ENCODE peak calls at places on chromosomes 13 and 19, in six cellular contexts. One of them, this sample, is unnamed.

GRCh38 chr19:34265221-34265650 is 10.9 kb downstream of the GARRE1 start:
- DNase-seq in H9: peak
- DNase-seq in ovary: no peak
- DNase-seq in HFF-Myc: no peak
- DNase-seq in heart left ventricle: peak
- DNase-seq in mesothelial cell of epicardium: no peak
- DNase-seq in this sample: no peak

GRCh38 chr13:51262501-51263211 is 40.5 kb downstream of the FAM124A start:
- DNase-seq in H9: no peak
- DNase-seq in ovary: no peak
- DNase-seq in HFF-Myc: no peak
- DNase-seq in heart left ventricle: no peak
- DNase-seq in mesothelial cell of epicardium: no peak
- DNase-seq in this sample: no peak

GRCh38 chr19:48111280-48111679 is 663 bp upstream of the PLA2G4C start:
- DNase-seq in H9: no peak
- DNase-seq in ovary: no peak
- DNase-seq in HFF-Myc: no peak
- DNase-seq in heart left ventricle: no peak
- DNase-seq in mesothelial cell of epicardium: no peak
- DNase-seq in this sample: no peak

GRCh38 chr19:41426952-41427646 is at the start of gene B3GNT8:
- DNase-seq in H9: peak
- DNase-seq in ovary: peak
- DNase-seq in HFF-Myc: no peak
- DNase-seq in heart left ventricle: peak
- DNase-seq in mesothelial cell of epicardium: peak
- DNase-seq in this sample: no peak

GRCh38 chr13:105997436-105998232 is 537.8 kb downstream of the EFNB2 start:
- DNase-seq in H9: no peak
- DNase-seq in ovary: no peak
- DNase-seq in HFF-Myc: no peak
- DNase-seq in heart left ventricle: no peak
- DNase-seq in mesothelial cell of epicardium: no peak
- DNase-seq in this sample: no peak

GRCh38 chr19:57334191-57334590 is 13.9 kb downstream of the ZNF543 start:
- DNase-seq in H9: no peak
- DNase-seq in ovary: no peak
- DNase-seq in HFF-Myc: no peak
- DNase-seq in heart left ventricle: no peak
- DNase-seq in mesothelial cell of epicardium: no peak
- DNase-seq in this sample: peak

GRCh38 chr13:101624981-101625380 is 172.5 kb downstream of the ITGBL1 start:
- DNase-seq in H9: no peak
- DNase-seq in ovary: no peak
- DNase-seq in HFF-Myc: no peak
- DNase-seq in heart left ventricle: no peak
- DNase-seq in mesothelial cell of epicardium: no peak
- DNase-seq in this sample: no peak

GRCh38 chr19:19591133-19591825 is 27.2 kb downstream of the PBX4 start:
- DNase-seq in H9: peak
- DNase-seq in ovary: no peak
- DNase-seq in HFF-Myc: peak
- DNase-seq in heart left ventricle: no peak
- DNase-seq in mesothelial cell of epicardium: no peak
- DNase-seq in this sample: peak

GRCh38 chr13:97435297-97435682 is 1.3 kb downstream of the RAP2A start:
- DNase-seq in H9: no peak
- DNase-seq in ovary: no peak
- DNase-seq in HFF-Myc: no peak
- DNase-seq in heart left ventricle: no peak
- DNase-seq in mesothelial cell of epicardium: no peak
- DNase-seq in this sample: no peak

GRCh38 chr19:40632311-40633036 is 31.3 kb downstream of the LTBP4 start:
- DNase-seq in H9: peak
- DNase-seq in ovary: no peak
- DNase-seq in HFF-Myc: no peak
- DNase-seq in heart left ventricle: no peak
- DNase-seq in mesothelial cell of epicardium: no peak
- DNase-seq in this sample: no peak

GRCh38 chr13:73708393-73708985 is 425.7 kb downstream of the KLF12 start:
- DNase-seq in H9: no peak
- DNase-seq in ovary: no peak
- DNase-seq in HFF-Myc: peak
- DNase-seq in heart left ventricle: no peak
- DNase-seq in mesothelial cell of epicardium: peak
- DNase-seq in this sample: peak

GRCh38 chr13:111912991-111913781 is 153.8 kb upstream of the SOX1 start:
- DNase-seq in H9: peak
- DNase-seq in ovary: no peak
- DNase-seq in HFF-Myc: no peak
- DNase-seq in heart left ventricle: peak
- DNase-seq in mesothelial cell of epicardium: peak
- DNase-seq in this sample: no peak

GRCh38 chr19:8004723-8005513 is 523 bp downstream of the ELAVL1 start:
- DNase-seq in H9: no peak
- DNase-seq in ovary: peak
- DNase-seq in HFF-Myc: no peak
- DNase-seq in heart left ventricle: no peak
- DNase-seq in mesothelial cell of epicardium: peak
- DNase-seq in this sample: no peak

GRCh38 chr19:1382250-1382649 is 1.5 kb upstream of the NDUFS7 start:
- DNase-seq in H9: no peak
- DNase-seq in ovary: no peak
- DNase-seq in HFF-Myc: no peak
- DNase-seq in heart left ventricle: no peak
- DNase-seq in mesothelial cell of epicardium: no peak
- DNase-seq in this sample: no peak

GRCh38 chr19:39413269-39413902 is 917 bp downstream of the PLEKHG2 start:
- DNase-seq in H9: no peak
- DNase-seq in ovary: peak
- DNase-seq in HFF-Myc: no peak
- DNase-seq in heart left ventricle: peak
- DNase-seq in mesothelial cell of epicardium: peak
- DNase-seq in this sample: no peak

GRCh38 chr19:39412867-39413268 is 399 bp downstream of the PLEKHG2 start:
- DNase-seq in H9: no peak
- DNase-seq in ovary: no peak
- DNase-seq in HFF-Myc: no peak
- DNase-seq in heart left ventricle: no peak
- DNase-seq in mesothelial cell of epicardium: peak
- DNase-seq in this sample: no peak

GRCh38 chr19:39411006-39411831 is 1.2 kb upstream of the PLEKHG2 start:
- DNase-seq in H9: no peak
- DNase-seq in ovary: peak
- DNase-seq in HFF-Myc: no peak
- DNase-seq in heart left ventricle: no peak
- DNase-seq in mesothelial cell of epicardium: no peak
- DNase-seq in this sample: no peak

GRCh38 chr19:39411832-39412099 is 703 bp upstream of the PLEKHG2 start:
- DNase-seq in H9: peak
- DNase-seq in ovary: peak
- DNase-seq in HFF-Myc: peak
- DNase-seq in heart left ventricle: peak
- DNase-seq in mesothelial cell of epicardium: peak
- DNase-seq in this sample: no peak

GRCh38 chr19:39412100-39412866 is at the start of gene PLEKHG2:
- DNase-seq in H9: peak
- DNase-seq in ovary: peak
- DNase-seq in HFF-Myc: peak
- DNase-seq in heart left ventricle: peak
- DNase-seq in mesothelial cell of epicardium: peak
- DNase-seq in this sample: peak
- TF ChIP-seq CTCF in H9: peak
- TF ChIP-seq CTCF in ovary: peak
- TF ChIP-seq CTCF in HFF-Myc: peak
- TF ChIP-seq CTCF in heart left ventricle: peak
- TF ChIP-seq CTCF in mesothelial cell of epicardium: peak
- TF ChIP-seq CTCF in this sample: peak

GRCh38 chr13:28678809-28679208 is 19.9 kb downstream of the POMP start:
- DNase-seq in H9: no peak
- DNase-seq in ovary: no peak
- DNase-seq in HFF-Myc: no peak
- DNase-seq in heart left ventricle: no peak
- DNase-seq in mesothelial cell of epicardium: no peak
- DNase-seq in this sample: no peak
- TF ChIP-seq CTCF in H9: no peak
- TF ChIP-seq CTCF in ovary: no peak
- TF ChIP-seq CTCF in HFF-Myc: peak
- TF ChIP-seq CTCF in heart left ventricle: no peak
- TF ChIP-seq CTCF in mesothelial cell of epicardium: no peak
- TF ChIP-seq CTCF in this sample: no peak

GRCh38 chr13:42836930-42837329 is 55.5 kb downstream of the FAM216B start:
- DNase-seq in H9: no peak
- DNase-seq in ovary: no peak
- DNase-seq in HFF-Myc: peak
- DNase-seq in heart left ventricle: no peak
- DNase-seq in mesothelial cell of epicardium: no peak
- DNase-seq in this sample: no peak
- TF ChIP-seq CTCF in H9: peak
- TF ChIP-seq CTCF in ovary: no peak
- TF ChIP-seq CTCF in HFF-Myc: peak
- TF ChIP-seq CTCF in heart left ventricle: peak
- TF ChIP-seq CTCF in mesothelial cell of epicardium: no peak
- TF ChIP-seq CTCF in this sample: peak

GRCh38 chr19:43939557-43940260 is 4.6 kb upstream of the ZNF45 start:
- DNase-seq in H9: no peak
- DNase-seq in ovary: no peak
- DNase-seq in HFF-Myc: no peak
- DNase-seq in heart left ventricle: no peak
- DNase-seq in mesothelial cell of epicardium: no peak
- DNase-seq in this sample: no peak

GRCh38 chr19:43940719-43941118 is 5.6 kb upstream of the ZNF45 start:
- DNase-seq in H9: no peak
- DNase-seq in ovary: no peak
- DNase-seq in HFF-Myc: no peak
- DNase-seq in heart left ventricle: no peak
- DNase-seq in mesothelial cell of epicardium: no peak
- DNase-seq in this sample: no peak

GRCh38 chr19:43934055-43934984 is 762 bp downstream of the ZNF45 start:
- DNase-seq in H9: no peak
- DNase-seq in ovary: no peak
- DNase-seq in HFF-Myc: no peak
- DNase-seq in heart left ventricle: no peak
- DNase-seq in mesothelial cell of epicardium: no peak
- DNase-seq in this sample: no peak

GRCh38 chr19:43934985-43935708 is at the start of gene ZNF45:
- DNase-seq in H9: peak
- DNase-seq in ovary: peak
- DNase-seq in HFF-Myc: peak
- DNase-seq in heart left ventricle: peak
- DNase-seq in mesothelial cell of epicardium: peak
- DNase-seq in this sample: peak

DNA sequence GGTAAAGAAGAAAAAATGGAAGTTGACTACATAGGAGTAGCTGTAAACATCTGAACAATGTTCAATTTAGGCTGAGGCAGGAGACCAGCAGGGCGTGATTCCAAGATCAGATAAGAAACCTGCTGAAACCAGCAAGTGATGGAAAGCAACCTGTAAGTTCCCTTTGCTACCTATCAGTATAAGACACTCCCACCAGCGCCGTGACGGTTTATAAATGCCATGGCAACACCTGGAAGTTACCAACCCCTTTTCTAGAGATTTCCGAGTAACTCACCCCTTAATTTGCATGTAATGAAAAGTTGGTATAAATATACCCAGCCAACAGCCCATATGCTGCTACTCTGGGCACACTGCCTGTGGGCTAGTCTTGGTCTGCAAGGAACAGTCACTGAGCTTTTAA is 1.1 kb upstream of the ZNF45 start:
- DNase-seq in H9: no peak
- DNase-seq in ovary: no peak
- DNase-seq in HFF-Myc: no peak
- DNase-seq in heart left ventricle: no peak
- DNase-seq in mesothelial cell of epicardium: no peak
- DNase-seq in this sample: no peak
- TF ChIP-seq CTCF in H9: no peak
- TF ChIP-seq CTCF in ovary: no peak
- TF ChIP-seq CTCF in HFF-Myc: no peak
- TF ChIP-seq CTCF in heart left ventricle: no peak
- TF ChIP-seq CTCF in mesothelial cell of epicardium: no peak
- TF ChIP-seq CTCF in this sample: no peak

GRCh38 chr19:6119031-6119430 is 8.7 kb upstream of the RFX2 start:
- DNase-seq in H9: no peak
- DNase-seq in ovary: no peak
- DNase-seq in HFF-Myc: no peak
- DNase-seq in heart left ventricle: no peak
- DNase-seq in mesothelial cell of epicardium: no peak
- DNase-seq in this sample: no peak
- TF ChIP-seq CTCF in H9: no peak
- TF ChIP-seq CTCF in ovary: no peak
- TF ChIP-seq CTCF in HFF-Myc: no peak
- TF ChIP-seq CTCF in heart left ventricle: no peak
- TF ChIP-seq CTCF in mesothelial cell of epicardium: no peak
- TF ChIP-seq CTCF in this sample: no peak

GRCh38 chr13:31824705-31825512 is 85.6 kb downstream of the RXFP2 start:
- DNase-seq in H9: no peak
- DNase-seq in ovary: no peak
- DNase-seq in HFF-Myc: no peak
- DNase-seq in heart left ventricle: no peak
- DNase-seq in mesothelial cell of epicardium: no peak
- DNase-seq in this sample: no peak
- TF ChIP-seq CTCF in H9: peak
- TF ChIP-seq CTCF in ovary: no peak
- TF ChIP-seq CTCF in HFF-Myc: no peak
- TF ChIP-seq CTCF in heart left ventricle: peak
- TF ChIP-seq CTCF in mesothelial cell of epicardium: no peak
- TF ChIP-seq CTCF in this sample: no peak

This sample was measured in retinal pigment epithelial cell.